ENCODE peak calls at places on chromosomes 16 and 17, in nine cellular contexts. One of them, this sample, is unnamed.

GRCh38 chr17:77735341-77736206 is 222.9 kb upstream of the TNRC6C start:
- DNase-seq in GM23338: no peak
- DNase-seq in glutamatergic neuron: no peak
- DNase-seq in AG09309: no peak
- DNase-seq in dorsolateral prefrontal cortex: peak; percentile 52
- DNase-seq in A172: no peak
- DNase-seq in colonic mucosa: peak; percentile 34
- DNase-seq in CD4-positive, alpha-beta T cell: no peak
- DNase-seq in WTC11: no peak
- DNase-seq in this sample: no peak

GRCh38 chr16:49839462-49839825 is 16.5 kb downstream of the ZNF423 start:
- DNase-seq in glutamatergic neuron: peak; percentile 57
- DNase-seq in colonic mucosa: no peak
- DNase-seq in A172: no peak
- DNase-seq in CD4-positive, alpha-beta T cell: no peak
- DNase-seq in dorsolateral prefrontal cortex: no peak
- DNase-seq in AG09309: no peak
- DNase-seq in WTC11: no peak
- DNase-seq in GM23338: peak; percentile 37
- DNase-seq in this sample: no peak

GRCh38 chr17:37610971-37611370 is 1.8 kb upstream of the SYNRG start:
- DNase-seq in glutamatergic neuron: no peak
- DNase-seq in A172: no peak
- DNase-seq in dorsolateral prefrontal cortex: no peak
- DNase-seq in colonic mucosa: no peak
- DNase-seq in WTC11: no peak
- DNase-seq in AG09309: no peak
- DNase-seq in GM23338: peak; percentile 27
- DNase-seq in CD4-positive, alpha-beta T cell: no peak
- DNase-seq in this sample: no peak

GRCh38 chr16:11136600-11136999 is 119.4 kb downstream of the SOCS1 start:
- DNase-seq in colonic mucosa: no peak
- DNase-seq in WTC11: no peak
- DNase-seq in dorsolateral prefrontal cortex: no peak
- DNase-seq in glutamatergic neuron: no peak
- DNase-seq in AG09309: no peak
- DNase-seq in GM23338: no peak
- DNase-seq in CD4-positive, alpha-beta T cell: no peak
- DNase-seq in A172: peak; percentile 86
- DNase-seq in this sample: peak; percentile 34

GRCh38 chr17:76716834-76717205 is 6.1 kb upstream of the MXRA7 start:
- DNase-seq in A172: peak; percentile 80
- DNase-seq in dorsolateral prefrontal cortex: no peak
- DNase-seq in GM23338: no peak
- DNase-seq in colonic mucosa: no peak
- DNase-seq in WTC11: no peak
- DNase-seq in glutamatergic neuron: no peak
- DNase-seq in AG09309: peak; percentile 92
- DNase-seq in CD4-positive, alpha-beta T cell: no peak
- DNase-seq in this sample: no peak

GRCh38 chr16:64962786-64963185 is 159.1 kb downstream of the CDH11 start:
- DNase-seq in CD4-positive, alpha-beta T cell: no peak
- DNase-seq in GM23338: no peak
- DNase-seq in colonic mucosa: no peak
- DNase-seq in WTC11: no peak
- DNase-seq in glutamatergic neuron: no peak
- DNase-seq in A172: no peak
- DNase-seq in AG09309: no peak
- DNase-seq in dorsolateral prefrontal cortex: no peak
- DNase-seq in this sample: no peak

GRCh38 chr17:77879226-77879895 is 79.1 kb upstream of the TNRC6C start:
- DNase-seq in colonic mucosa: no peak
- DNase-seq in glutamatergic neuron: no peak
- DNase-seq in A172: no peak
- DNase-seq in AG09309: no peak
- DNase-seq in dorsolateral prefrontal cortex: no peak
- DNase-seq in GM23338: no peak
- DNase-seq in WTC11: no peak
- DNase-seq in CD4-positive, alpha-beta T cell: no peak
- DNase-seq in this sample: no peak

GRCh38 chr17:28745777-28746473 is 2.1 kb downstream of the TRAF4 start:
- DNase-seq in colonic mucosa: no peak
- DNase-seq in CD4-positive, alpha-beta T cell: no peak
- DNase-seq in A172: peak; percentile 57
- DNase-seq in GM23338: peak; percentile 60
- DNase-seq in WTC11: peak; percentile 59
- DNase-seq in dorsolateral prefrontal cortex: no peak
- DNase-seq in AG09309: no peak
- DNase-seq in glutamatergic neuron: no peak
- DNase-seq in this sample: peak; percentile 72

GRCh38 chr17:58913552-58913951 is 157.9 kb downstream of the PPM1E start:
- DNase-seq in dorsolateral prefrontal cortex: no peak
- DNase-seq in A172: no peak
- DNase-seq in CD4-positive, alpha-beta T cell: no peak
- DNase-seq in WTC11: no peak
- DNase-seq in glutamatergic neuron: no peak
- DNase-seq in GM23338: no peak
- DNase-seq in colonic mucosa: no peak
- DNase-seq in AG09309: no peak
- DNase-seq in this sample: no peak

GRCh38 chr16:2586901-2587480 is 49.2 kb downstream of the PDPK1 start:
- DNase-seq in AG09309: no peak
- DNase-seq in GM23338: no peak
- DNase-seq in colonic mucosa: no peak
- DNase-seq in WTC11: no peak
- DNase-seq in dorsolateral prefrontal cortex: no peak
- DNase-seq in glutamatergic neuron: no peak
- DNase-seq in A172: no peak
- DNase-seq in CD4-positive, alpha-beta T cell: no peak
- DNase-seq in this sample: no peak

GRCh38 chr16:55046146-55046460 is 115.4 kb downstream of the IRX5 start:
- DNase-seq in glutamatergic neuron: no peak
- DNase-seq in WTC11: no peak
- DNase-seq in dorsolateral prefrontal cortex: no peak
- DNase-seq in AG09309: no peak
- DNase-seq in GM23338: no peak
- DNase-seq in colonic mucosa: no peak
- DNase-seq in CD4-positive, alpha-beta T cell: no peak
- DNase-seq in A172: no peak
- DNase-seq in this sample: no peak